ENCODE peak calls at places on chromosomes 3 and 15, in nine cellular contexts. R is heart right ventricle, D is astrocyte of the spinal cord, G is MCF 10A, Q is WTC11, F is lung, T is GM12865, L is uterus, W is PC-9. M is an unnamed sample.

GRCh38 chr15:100836501-100836900 is 43.1 kb upstream of the ALDH1A3 start:
- DNase-seq in R (no peak), D (no peak), G (no peak), Q (no peak), F (peak; percentile 19), T (no peak), L (no peak), W (no peak), M (no peak)

GRCh38 chr3:69008980-69009379 is 4.5 kb downstream of the EOGT start:
- DNase-seq in R (no peak), D (no peak), G (no peak), Q (no peak), F (no peak), T (no peak), L (no peak), W (no peak), M (no peak)

GRCh38 chr3:172239218-172239738 is 199.9 kb downstream of the FNDC3B start:
- DNase-seq in R (no peak), D (no peak), G (no peak), Q (no peak), F (no peak), T (no peak), L (no peak), W (no peak), M (no peak)

GRCh38 chr3:124530916-124531315 is 199.3 kb upstream of the UMPS start:
- DNase-seq in R (no peak), D (no peak), G (no peak), Q (no peak), F (no peak), T (no peak), L (no peak), W (no peak), M (no peak)

GRCh38 chr3:158221426-158221825 is 111.5 kb downstream of the RSRC1 start:
- DNase-seq in R (no peak), D (no peak), G (no peak), Q (no peak), F (no peak), T (no peak), L (no peak), W (no peak), M (no peak)

GRCh38 chr3:60445416-60445815 is 805.8 kb downstream of the FHIT start:
- DNase-seq in R (no peak), D (no peak), G (no peak), Q (no peak), F (no peak), T (no peak), L (no peak), W (no peak), M (no peak)

GRCh38 chr15:64949383-64950141 is 37.9 kb downstream of the ANKDD1A start:
- DNase-seq in R (no peak), D (no peak), G (no peak), Q (no peak), F (no peak), T (no peak), L (no peak), W (no peak), M (no peak)

GRCh38 chr3:104909721-104910120 is 457.0 kb upstream of the ALCAM start:
- DNase-seq in R (no peak), D (peak; percentile 13), G (no peak), Q (no peak), F (no peak), T (peak; percentile 38), L (no peak), W (no peak), M (no peak)

DNA sequence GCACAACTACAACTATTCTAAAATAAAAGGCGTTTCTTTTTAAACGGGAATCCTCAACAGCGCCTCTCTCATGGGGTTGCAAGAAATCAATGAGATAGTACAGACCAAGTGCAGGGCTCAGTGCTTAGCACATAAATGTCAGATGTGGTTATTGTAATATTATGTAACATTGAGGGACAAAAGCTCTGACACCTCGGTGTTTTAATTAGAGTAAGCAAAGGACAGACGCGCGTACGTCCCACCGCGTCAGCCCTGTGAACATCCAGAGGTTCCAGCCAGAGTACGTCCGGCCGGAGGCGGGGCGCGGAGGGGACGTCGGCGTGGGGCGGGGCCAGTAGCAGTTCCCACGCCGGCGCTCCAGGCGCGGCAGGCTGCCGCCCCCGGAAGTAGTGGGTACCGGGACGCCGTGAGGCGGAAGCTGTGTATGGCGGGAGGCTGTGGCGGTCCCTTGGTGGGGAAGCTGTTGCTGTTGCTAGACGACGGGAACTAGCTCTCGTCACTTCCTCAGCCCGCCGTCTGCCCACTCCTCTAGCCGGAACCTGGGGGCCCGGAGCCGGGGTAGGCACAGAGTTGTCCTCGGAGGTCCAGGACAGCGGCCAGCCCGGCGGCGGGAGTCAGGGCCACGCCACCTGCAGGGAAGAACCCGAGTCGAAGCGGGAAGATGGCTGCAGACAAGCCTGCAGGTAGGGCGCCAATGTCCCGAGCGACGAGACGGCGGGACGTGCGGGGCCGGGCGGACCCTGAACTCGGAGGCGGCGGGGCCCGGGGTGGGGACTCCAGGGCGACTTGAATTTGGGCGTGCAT is at the start of gene CNOT10:
- DNase-seq in R (peak; percentile 93), D (peak; percentile 96), G (peak; percentile 93), Q (peak; percentile 94), F (peak; percentile 95), T (peak; percentile 97), L (peak; percentile 88), W (peak; percentile 78), M (peak; percentile 67)
- TF ChIP-seq CTCF in R (peak; percentile 16), D (no peak), G (no peak), Q (no peak), F (no peak), T (no peak), L (no peak), W (no peak), M (peak; percentile 30)

DNA sequence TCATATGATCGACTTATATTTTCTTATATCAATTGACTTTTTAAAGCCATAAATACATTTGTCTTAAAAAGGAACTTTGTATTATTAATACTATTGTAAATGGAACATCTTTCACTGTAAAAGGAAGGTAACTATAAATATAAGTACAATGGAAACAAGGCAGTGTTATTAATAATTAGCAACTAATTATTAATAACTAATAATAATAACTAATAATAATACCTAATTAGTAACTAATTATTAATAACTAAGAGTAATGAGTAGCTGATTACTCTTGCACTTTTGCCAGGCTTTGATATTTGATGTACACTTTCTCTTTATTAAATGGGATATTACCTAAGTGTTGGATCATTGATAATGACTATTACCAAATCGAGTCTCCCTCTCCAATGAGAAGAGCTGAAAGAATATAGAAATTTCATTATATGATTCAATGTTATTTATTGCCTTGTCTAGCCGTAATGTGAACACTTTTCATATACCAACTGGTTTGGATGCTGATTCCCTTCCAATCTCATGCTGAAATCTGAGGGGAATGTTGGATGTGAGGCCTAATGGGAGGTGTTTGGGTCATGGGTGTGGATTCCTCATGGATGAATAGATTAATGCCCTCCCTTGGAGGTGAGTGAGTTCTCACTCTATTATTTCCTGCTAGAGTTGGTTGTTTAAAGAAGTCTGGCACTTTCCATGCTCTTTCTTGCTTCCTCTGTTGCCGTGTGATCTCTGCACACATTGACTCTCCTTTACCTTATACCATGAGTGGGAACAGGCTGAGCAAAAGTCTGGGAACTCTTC is 202.1 kb upstream of the ZBTB20 start:
- DNase-seq in R (no peak), D (no peak), G (no peak), Q (no peak), F (no peak), T (no peak), L (no peak), W (no peak), M (no peak)
- TF ChIP-seq CTCF in R (no peak), D (no peak), G (no peak), Q (no peak), F (no peak), T (no peak), L (no peak), W (no peak), M (no peak)

GRCh38 chr3:133259767-133260166 is 140.1 kb upstream of the BFSP2 start:
- DNase-seq in R (no peak), D (no peak), G (peak; percentile 25), Q (no peak), F (no peak), T (no peak), L (no peak), W (no peak), M (peak; percentile 22)

GRCh38 chr3:133264920-133265319 is 134.9 kb upstream of the BFSP2 start:
- DNase-seq in R (no peak), D (no peak), G (no peak), Q (no peak), F (no peak), T (no peak), L (no peak), W (no peak), M (no peak)

GRCh38 chr3:133256787-133257483 is 142.9 kb upstream of the BFSP2 start:
- DNase-seq in R (no peak), D (no peak), G (no peak), Q (no peak), F (no peak), T (peak; percentile 48), L (no peak), W (no peak), M (no peak)

GRCh38 chr3:133258358-133258757 is 141.5 kb upstream of the BFSP2 start:
- DNase-seq in R (no peak), D (no peak), G (no peak), Q (no peak), F (no peak), T (no peak), L (no peak), W (no peak), M (no peak)

GRCh38 chr3:133262371-133262770 is 137.5 kb upstream of the BFSP2 start:
- DNase-seq in R (no peak), D (no peak), G (no peak), Q (no peak), F (no peak), T (no peak), L (no peak), W (no peak), M (no peak)
- TF ChIP-seq CTCF in R (no peak), D (no peak), G (no peak), Q (no peak), F (no peak), T (no peak), L (no peak), W (no peak), M (no peak)

DNA sequence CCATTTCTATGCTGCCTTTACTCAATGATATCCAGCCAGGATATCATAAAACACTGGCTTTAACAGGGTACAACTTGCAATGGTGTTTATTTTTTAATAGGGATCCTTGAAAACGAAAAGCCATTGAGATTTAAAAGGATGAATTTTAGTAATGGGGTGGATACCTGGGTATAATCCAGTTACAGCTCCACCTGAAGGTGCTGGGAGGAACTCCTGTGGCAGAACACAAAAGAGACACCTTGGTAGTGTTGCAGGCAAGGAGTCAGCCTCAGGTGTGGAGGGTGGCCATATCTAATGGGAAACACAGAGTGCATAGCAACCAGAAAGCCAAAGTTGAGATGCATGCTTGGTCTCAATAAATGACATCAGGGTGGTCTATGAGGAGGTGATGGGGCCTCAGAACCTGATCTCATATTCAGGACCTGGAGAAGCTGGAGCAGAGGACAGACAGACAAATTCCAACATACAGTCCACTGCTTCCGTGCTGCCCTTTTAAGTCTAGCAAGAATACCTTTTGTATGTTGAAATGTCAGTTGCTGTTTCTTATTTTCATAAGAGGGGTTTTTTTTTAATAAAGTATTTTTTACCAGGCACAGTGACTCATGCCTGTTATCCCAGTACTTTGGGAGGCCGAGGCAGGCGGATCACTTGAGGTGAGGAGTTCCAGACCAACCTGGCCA is 12.0 kb upstream of the PAQR9 start:
- DNase-seq in R (no peak), D (no peak), G (no peak), Q (no peak), F (no peak), T (no peak), L (no peak), W (no peak), M (no peak)
- TF ChIP-seq CTCF in R (no peak), D (no peak), G (no peak), Q (peak; percentile 22), F (no peak), T (peak; percentile 9), L (no peak), W (no peak), M (no peak)